ENCODE peak calls at places on chromosomes 1 and 21, in seven cellular contexts. One of them, this sample, is unnamed.

GRCh38 chr1:114395863-114396262 is 115.1 kb downstream of the TRIM33 start:
- DNase-seq in HCT116: no peak
- DNase-seq in K562: no peak
- DNase-seq in H1: no peak
- DNase-seq in SK-N-SH: no peak
- DNase-seq in GM12878: no peak
- DNase-seq in HepG2: no peak
- DNase-seq in this sample: no peak

GRCh38 chr1:33181906-33182305 is at the start of gene TRIM62:
- DNase-seq in H1: peak; percentile 86
- DNase-seq in GM12878: no peak
- DNase-seq in SK-N-SH: peak; percentile 98
- DNase-seq in HepG2: peak; percentile 50
- DNase-seq in HCT116: peak; percentile 63
- DNase-seq in K562: peak; percentile 89
- DNase-seq in this sample: peak; percentile 72

GRCh38 chr21:10640446-10640845 is 119.1 kb downstream of the TPTE start:
- DNase-seq in HCT116: no peak
- DNase-seq in SK-N-SH: no peak
- DNase-seq in HepG2: no peak
- DNase-seq in H1: no peak
- DNase-seq in K562: no peak
- DNase-seq in GM12878: no peak
- DNase-seq in this sample: no peak

GRCh38 chr1:52825868-52826267 is 16.7 kb upstream of the ZYG11A start:
- DNase-seq in H1: no peak
- DNase-seq in GM12878: no peak
- DNase-seq in HepG2: no peak
- DNase-seq in SK-N-SH: no peak
- DNase-seq in HCT116: no peak
- DNase-seq in K562: no peak
- DNase-seq in this sample: peak; percentile 30

GRCh38 chr1:58898739-58899580 is 115.1 kb upstream of the JUN start:
- DNase-seq in H1: no peak
- DNase-seq in SK-N-SH: peak; percentile 86
- DNase-seq in K562: peak; percentile 99
- DNase-seq in HepG2: peak; percentile 98
- DNase-seq in GM12878: no peak
- DNase-seq in HCT116: no peak
- DNase-seq in this sample: no peak

GRCh38 chr1:168019407-168019806 is 82.5 kb upstream of the MPC2 start:
- DNase-seq in HepG2: no peak
- DNase-seq in K562: peak; percentile 9
- DNase-seq in SK-N-SH: no peak
- DNase-seq in HCT116: no peak
- DNase-seq in H1: no peak
- DNase-seq in GM12878: no peak
- DNase-seq in this sample: no peak

GRCh38 chr1:85243336-85243735 is 16.1 kb downstream of the C1orf52 start:
- DNase-seq in H1: no peak
- DNase-seq in SK-N-SH: no peak
- DNase-seq in HepG2: no peak
- DNase-seq in GM12878: no peak
- DNase-seq in K562: no peak
- DNase-seq in HCT116: no peak
- DNase-seq in this sample: no peak

GRCh38 chr1:25848531-25848930 is 10.7 kb downstream of the AUNIP start:
- DNase-seq in SK-N-SH: no peak
- DNase-seq in K562: no peak
- DNase-seq in HCT116: no peak
- DNase-seq in H1: no peak
- DNase-seq in HepG2: no peak
- DNase-seq in GM12878: no peak
- DNase-seq in this sample: no peak

GRCh38 chr1:228385232-228385631 is 21.4 kb downstream of the TRIM11 start:
- DNase-seq in H1: no peak
- DNase-seq in SK-N-SH: no peak
- DNase-seq in K562: no peak
- DNase-seq in GM12878: no peak
- DNase-seq in HepG2: no peak
- DNase-seq in HCT116: no peak
- DNase-seq in this sample: no peak

GRCh38 chr1:51168266-51168845 is 66.3 kb downstream of the C1orf185 start:
- DNase-seq in HepG2: no peak
- DNase-seq in HCT116: no peak
- DNase-seq in GM12878: no peak
- DNase-seq in K562: no peak
- DNase-seq in SK-N-SH: no peak
- DNase-seq in H1: no peak
- DNase-seq in this sample: no peak

GRCh38 chr1:210125143-210125542 is 107.5 kb upstream of the SERTAD4 start:
- DNase-seq in GM12878: no peak
- DNase-seq in H1: no peak
- DNase-seq in HepG2: no peak
- DNase-seq in K562: no peak
- DNase-seq in SK-N-SH: peak; percentile 26
- DNase-seq in HCT116: no peak
- DNase-seq in this sample: no peak

GRCh38 chr1:63408331-63408730 is 40.9 kb downstream of the ALG6 start:
- DNase-seq in H1: no peak
- DNase-seq in GM12878: no peak
- DNase-seq in K562: no peak
- DNase-seq in SK-N-SH: no peak
- DNase-seq in HCT116: no peak
- DNase-seq in HepG2: no peak
- DNase-seq in this sample: no peak

GRCh38 chr21:23887709-23888303 is 1719.5 kb downstream of the MRPL39 start:
- DNase-seq in HepG2: no peak
- DNase-seq in HCT116: no peak
- DNase-seq in GM12878: no peak
- DNase-seq in K562: peak; percentile 66
- DNase-seq in H1: no peak
- DNase-seq in SK-N-SH: no peak
- DNase-seq in this sample: no peak

DNA sequence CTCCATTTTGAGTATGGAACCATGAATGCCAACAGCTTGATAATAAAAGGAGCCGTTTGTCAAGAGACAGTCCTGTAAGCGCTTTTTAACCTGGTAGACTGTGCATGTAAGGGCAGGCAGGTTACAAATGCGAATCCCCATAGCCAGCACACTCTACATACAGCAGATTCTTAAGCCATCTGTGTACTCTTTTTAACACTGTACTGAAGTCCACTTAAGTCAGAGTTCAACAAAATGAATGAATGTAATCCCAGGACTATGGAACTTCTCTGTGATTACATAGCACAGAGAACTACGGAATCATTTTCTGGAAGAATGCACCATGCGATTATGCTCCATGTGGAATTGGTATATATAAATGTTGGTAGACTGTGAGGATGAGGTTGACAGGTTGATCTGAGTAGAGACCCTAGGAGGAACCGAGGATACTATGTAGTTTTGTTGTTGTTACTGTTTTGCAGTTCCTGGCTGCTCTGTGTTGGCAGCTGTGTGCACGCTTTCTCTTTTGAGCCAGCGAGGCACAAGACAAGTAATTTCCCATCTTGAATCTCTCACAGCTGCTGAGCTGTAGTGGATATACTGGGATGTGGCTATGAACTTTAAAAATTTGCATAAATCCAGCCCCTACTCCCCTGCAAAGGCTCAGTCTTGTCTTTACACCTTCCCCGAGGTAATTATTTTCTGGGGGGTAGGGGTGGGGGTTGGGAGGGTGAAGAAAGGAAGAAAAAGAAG is 21.9 kb downstream of the LRRC8D start:
- DNase-seq in HCT116: no peak
- DNase-seq in HepG2: peak; percentile 49
- DNase-seq in SK-N-SH: peak; percentile 23
- DNase-seq in GM12878: no peak
- DNase-seq in H1: no peak
- DNase-seq in K562: no peak
- DNase-seq in this sample: no peak
- TF ChIP-seq JUND in HCT116: no peak
- TF ChIP-seq JUND in HepG2: no peak
- TF ChIP-seq JUND in SK-N-SH: no peak
- TF ChIP-seq JUND in GM12878: no peak
- TF ChIP-seq JUND in H1: no peak
- TF ChIP-seq JUND in K562: no peak
- TF ChIP-seq JUND in this sample: no peak

GRCh38 chr1:98316286-98316685 is 345.2 kb upstream of the SNX7 start:
- DNase-seq in SK-N-SH: no peak
- DNase-seq in HCT116: no peak
- DNase-seq in H1: no peak
- DNase-seq in HepG2: no peak
- DNase-seq in GM12878: no peak
- DNase-seq in K562: no peak
- DNase-seq in this sample: no peak
- TF ChIP-seq JUND in SK-N-SH: peak; percentile 73
- TF ChIP-seq JUND in HCT116: no peak
- TF ChIP-seq JUND in H1: no peak
- TF ChIP-seq JUND in HepG2: no peak
- TF ChIP-seq JUND in GM12878: no peak
- TF ChIP-seq JUND in K562: no peak
- TF ChIP-seq JUND in this sample: no peak

GRCh38 chr1:24768873-24769605 is 23.8 kb downstream of the CLIC4 start:
- DNase-seq in SK-N-SH: no peak
- DNase-seq in GM12878: no peak
- DNase-seq in K562: no peak
- DNase-seq in HCT116: no peak
- DNase-seq in HepG2: no peak
- DNase-seq in H1: peak; percentile 28
- DNase-seq in this sample: no peak
- TF ChIP-seq JUND in SK-N-SH: no peak
- TF ChIP-seq JUND in GM12878: no peak
- TF ChIP-seq JUND in K562: no peak
- TF ChIP-seq JUND in HCT116: no peak
- TF ChIP-seq JUND in HepG2: no peak
- TF ChIP-seq JUND in H1: no peak
- TF ChIP-seq JUND in this sample: no peak

GRCh38 chr1:109802901-109803561 is 39.3 kb upstream of the EPS8L3 start:
- DNase-seq in HCT116: no peak
- DNase-seq in H1: no peak
- DNase-seq in HepG2: no peak
- DNase-seq in GM12878: no peak
- DNase-seq in SK-N-SH: peak; percentile 51
- DNase-seq in K562: peak; percentile 31
- DNase-seq in this sample: no peak
- TF ChIP-seq JUND in HCT116: no peak
- TF ChIP-seq JUND in H1: no peak
- TF ChIP-seq JUND in HepG2: no peak
- TF ChIP-seq JUND in GM12878: no peak
- TF ChIP-seq JUND in SK-N-SH: no peak
- TF ChIP-seq JUND in K562: no peak
- TF ChIP-seq JUND in this sample: no peak

DNA sequence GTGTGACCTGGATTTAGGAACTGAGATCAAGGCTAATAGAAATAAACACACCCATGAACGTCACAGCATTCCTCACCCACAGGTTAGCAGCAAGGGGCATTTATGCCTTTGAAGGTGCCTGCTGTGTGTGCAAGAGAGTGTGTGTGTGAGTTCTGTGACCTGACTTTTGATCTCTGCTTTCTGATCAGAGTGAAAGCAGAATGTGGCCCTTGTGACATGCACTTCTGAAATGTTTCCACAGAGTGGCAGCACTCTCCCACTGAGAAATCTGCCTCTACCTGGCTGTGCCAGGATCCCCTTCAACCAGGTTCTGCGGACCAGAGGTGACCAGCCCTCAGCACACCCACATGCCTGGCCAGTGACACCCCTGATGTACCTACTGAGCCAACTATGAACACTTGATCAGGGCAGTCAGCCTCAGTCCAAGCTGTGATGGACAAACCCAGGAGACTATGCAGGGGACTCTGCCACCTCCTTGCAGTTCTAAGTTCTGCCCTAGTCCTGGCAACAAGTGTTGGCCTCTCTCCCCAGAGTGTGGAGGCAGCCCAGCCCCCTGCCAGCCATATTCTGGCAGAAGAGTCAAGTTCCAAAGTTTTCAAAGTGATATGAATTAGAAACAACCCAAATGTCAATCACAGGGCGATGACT is 41.0 kb downstream of the RXRG start:
- DNase-seq in H1: peak; percentile 69
- DNase-seq in SK-N-SH: peak; percentile 55
- DNase-seq in GM12878: no peak
- DNase-seq in HepG2: peak; percentile 58
- DNase-seq in HCT116: peak; percentile 24
- DNase-seq in K562: peak; percentile 28
- DNase-seq in this sample: peak; percentile 66
- TF ChIP-seq JUND in H1: no peak
- TF ChIP-seq JUND in SK-N-SH: no peak
- TF ChIP-seq JUND in GM12878: no peak
- TF ChIP-seq JUND in HepG2: no peak
- TF ChIP-seq JUND in HCT116: no peak
- TF ChIP-seq JUND in K562: no peak
- TF ChIP-seq JUND in this sample: no peak

This sample was measured in T47D.